ENCODE peak calls at places on chromosomes 16 and 17, in four cellular contexts. One of them, this sample, is unnamed.

GRCh38 chr16:69701866-69702265 is 24.5 kb downstream of the NQO1 start:
- DNase-seq in heart right ventricle: no peak
- DNase-seq in ovary: no peak
- DNase-seq in lower leg skin: no peak
- DNase-seq in this sample: no peak

GRCh38 chr16:3577302-3577752 is at the start of gene NLRC3:
- DNase-seq in heart right ventricle: no peak
- DNase-seq in ovary: no peak
- DNase-seq in lower leg skin: no peak
- DNase-seq in this sample: no peak

GRCh38 chr16:88773812-88774291 is 11.2 kb downstream of the PIEZO1 start:
- DNase-seq in heart right ventricle: peak; percentile 69
- DNase-seq in lower leg skin: no peak
- DNase-seq in ovary: peak; percentile 67
- DNase-seq in this sample: peak; percentile 96

GRCh38 chr16:30112197-30113030 is 923 bp downstream of the GDPD3 start:
- DNase-seq in lower leg skin: no peak
- DNase-seq in ovary: peak; percentile 54
- DNase-seq in heart right ventricle: peak; percentile 73
- DNase-seq in this sample: peak; percentile 68

GRCh38 chr16:59324462-59324861 is 590.3 kb upstream of the GOT2 start:
- DNase-seq in lower leg skin: no peak
- DNase-seq in ovary: no peak
- DNase-seq in heart right ventricle: no peak
- DNase-seq in this sample: no peak

GRCh38 chr17:20315321-20315720 is 152.0 kb downstream of the LGALS9B start:
- DNase-seq in heart right ventricle: no peak
- DNase-seq in ovary: no peak
- DNase-seq in lower leg skin: no peak
- DNase-seq in this sample: no peak

GRCh38 chr16:25553711-25554436 is 137.9 kb upstream of the HS3ST4 start:
- DNase-seq in ovary: no peak
- DNase-seq in heart right ventricle: no peak
- DNase-seq in lower leg skin: no peak
- DNase-seq in this sample: peak; percentile 3

GRCh38 chr17:54666559-54666958 is 234.1 kb upstream of the TOM1L1 start:
- DNase-seq in ovary: no peak
- DNase-seq in heart right ventricle: no peak
- DNase-seq in lower leg skin: no peak
- DNase-seq in this sample: no peak

GRCh38 chr17:66175892-66176291 is 16.0 kb downstream of the CEP112 start:
- DNase-seq in ovary: no peak
- DNase-seq in lower leg skin: no peak
- DNase-seq in heart right ventricle: no peak
- DNase-seq in this sample: no peak

GRCh38 chr17:58328195-58329034 is at the start of gene TSPOAP1:
- DNase-seq in lower leg skin: no peak
- DNase-seq in heart right ventricle: no peak
- DNase-seq in ovary: no peak
- DNase-seq in this sample: no peak

GRCh38 chr17:51164911-51165679 is 1.1 kb upstream of the NME2 start:
- DNase-seq in ovary: no peak
- DNase-seq in heart right ventricle: no peak
- DNase-seq in lower leg skin: no peak
- DNase-seq in this sample: no peak

GRCh38 chr17:80227156-80227555 is 6.9 kb downstream of the SLC26A11 start:
- DNase-seq in heart right ventricle: no peak
- DNase-seq in ovary: no peak
- DNase-seq in lower leg skin: no peak
- DNase-seq in this sample: no peak

GRCh38 chr16:424033-424622 is 1.3 kb upstream of the RAB11FIP3 start:
- DNase-seq in ovary: peak; percentile 86
- DNase-seq in lower leg skin: peak; percentile 89
- DNase-seq in heart right ventricle: no peak
- DNase-seq in this sample: peak; percentile 97

GRCh38 chr16:27080870-27081269 is 14.1 kb downstream of the C16orf82 start:
- DNase-seq in heart right ventricle: no peak
- DNase-seq in ovary: no peak
- DNase-seq in lower leg skin: no peak
- DNase-seq in this sample: no peak

GRCh38 chr17:18026408-18026776 is 12.6 kb downstream of the ATPAF2 start:
- DNase-seq in heart right ventricle: peak; percentile 41
- DNase-seq in lower leg skin: no peak
- DNase-seq in ovary: no peak
- DNase-seq in this sample: peak; percentile 90

GRCh38 chr16:49560018-49560830 is 186.6 kb downstream of the C16orf78 start:
- DNase-seq in lower leg skin: no peak
- DNase-seq in ovary: no peak
- DNase-seq in heart right ventricle: no peak
- DNase-seq in this sample: no peak

GRCh38 chr17:72404872-72405271 is 284.1 kb downstream of the SOX9 start:
- DNase-seq in heart right ventricle: no peak
- DNase-seq in ovary: no peak
- DNase-seq in lower leg skin: no peak
- DNase-seq in this sample: peak; percentile 82

GRCh38 chr16:89261691-89262563 is 44.4 kb downstream of the ZNF778 start:
- DNase-seq in heart right ventricle: no peak
- DNase-seq in lower leg skin: no peak
- DNase-seq in ovary: no peak
- DNase-seq in this sample: peak; percentile 42

GRCh38 chr16:49019081-49019633 is 262.5 kb downstream of the CBLN1 start:
- DNase-seq in ovary: no peak
- DNase-seq in lower leg skin: no peak
- DNase-seq in heart right ventricle: no peak
- DNase-seq in this sample: peak; percentile 9

GRCh38 chr17:50149099-50149424 is 1.4 kb downstream of the PPP1R9B start:
- DNase-seq in lower leg skin: no peak
- DNase-seq in heart right ventricle: no peak
- DNase-seq in ovary: no peak
- DNase-seq in this sample: no peak

GRCh38 chr17:61058066-61058465 is 341.6 kb upstream of the TBX2 start:
- DNase-seq in lower leg skin: no peak
- DNase-seq in heart right ventricle: no peak
- DNase-seq in ovary: no peak
- DNase-seq in this sample: no peak

GRCh38 chr17:55320594-55321506 is 56.1 kb downstream of the HLF start:
- DNase-seq in lower leg skin: peak; percentile 44
- DNase-seq in ovary: no peak
- DNase-seq in heart right ventricle: no peak
- DNase-seq in this sample: no peak

GRCh38 chr16:50372611-50373344 is 4.0 kb upstream of the BRD7 start:
- DNase-seq in lower leg skin: no peak
- DNase-seq in heart right ventricle: peak; percentile 64
- DNase-seq in ovary: no peak
- DNase-seq in this sample: peak; percentile 74

GRCh38 chr17:68759002-68759342 is 157.8 kb upstream of the FAM20A start:
- DNase-seq in lower leg skin: no peak
- DNase-seq in ovary: no peak
- DNase-seq in heart right ventricle: no peak
- DNase-seq in this sample: no peak

GRCh38 chr16:26765087-26765486 is 301.6 kb upstream of the C16orf82 start:
- DNase-seq in lower leg skin: no peak
- DNase-seq in ovary: no peak
- DNase-seq in heart right ventricle: no peak
- DNase-seq in this sample: no peak

GRCh38 chr17:75065562-75066151 is 18.6 kb downstream of the KCTD2 start:
- DNase-seq in lower leg skin: no peak
- DNase-seq in heart right ventricle: no peak
- DNase-seq in ovary: no peak
- DNase-seq in this sample: no peak

GRCh38 chr17:75064460-75064859 is 17.4 kb downstream of the KCTD2 start:
- DNase-seq in lower leg skin: no peak
- DNase-seq in heart right ventricle: no peak
- DNase-seq in ovary: no peak
- DNase-seq in this sample: no peak

GRCh38 chr17:75063626-75064025 is 16.6 kb downstream of the KCTD2 start:
- DNase-seq in heart right ventricle: no peak
- DNase-seq in ovary: no peak
- DNase-seq in lower leg skin: no peak
- DNase-seq in this sample: no peak

GRCh38 chr17:75064040-75064439 is 17.0 kb downstream of the KCTD2 start:
- DNase-seq in lower leg skin: no peak
- DNase-seq in ovary: no peak
- DNase-seq in heart right ventricle: no peak
- DNase-seq in this sample: no peak

DNA sequence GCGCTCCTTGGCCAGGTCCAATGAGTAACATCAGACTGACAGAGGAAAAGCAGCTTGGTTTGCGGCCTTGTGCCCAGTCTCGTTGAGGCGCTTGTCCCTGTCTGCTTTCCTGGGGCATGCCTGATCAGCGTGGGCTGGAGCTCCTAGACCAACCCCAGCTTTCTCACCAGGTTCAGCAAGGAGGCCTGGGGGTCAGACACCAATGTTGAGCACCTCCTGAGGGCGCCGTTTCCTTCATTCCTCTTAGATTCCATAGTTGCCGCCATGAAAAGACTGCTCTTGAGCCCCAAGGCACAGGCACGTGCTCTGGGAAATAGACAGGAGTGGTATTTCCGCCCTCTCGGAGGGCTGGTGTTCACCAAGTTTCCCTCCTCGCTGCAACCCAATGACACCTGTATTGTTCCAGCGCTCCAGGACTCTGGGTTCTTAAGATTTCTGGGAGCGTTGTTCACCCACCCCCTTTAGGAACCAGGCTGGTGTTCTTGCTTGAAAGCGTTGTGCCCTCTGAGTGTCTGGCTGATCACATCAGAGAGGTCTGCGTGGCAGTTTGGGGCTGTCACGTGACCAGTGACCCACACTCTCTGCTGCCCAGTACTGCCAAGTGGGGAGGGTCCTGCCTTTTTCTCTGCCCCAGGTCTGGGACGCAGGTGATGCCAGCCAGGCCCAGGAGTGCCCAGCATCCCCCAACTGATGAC is 18.0 kb downstream of the KCTD2 start:
- DNase-seq in ovary: no peak
- DNase-seq in lower leg skin: no peak
- DNase-seq in heart right ventricle: no peak
- DNase-seq in this sample: no peak
- TF ChIP-seq CTCF in ovary: no peak
- TF ChIP-seq CTCF in lower leg skin: no peak
- TF ChIP-seq CTCF in heart right ventricle: no peak
- TF ChIP-seq CTCF in this sample: no peak

GRCh38 chr17:838486-838885 is 56.3 kb downstream of the MRM3 start:
- DNase-seq in lower leg skin: no peak
- DNase-seq in ovary: no peak
- DNase-seq in heart right ventricle: no peak
- DNase-seq in this sample: peak; percentile 69

GRCh38 chr17:830950-831349 is 48.8 kb downstream of the MRM3 start:
- DNase-seq in ovary: no peak
- DNase-seq in lower leg skin: no peak
- DNase-seq in heart right ventricle: no peak
- DNase-seq in this sample: no peak

GRCh38 chr17:834136-834535 is 52.0 kb downstream of the MRM3 start:
- DNase-seq in lower leg skin: no peak
- DNase-seq in heart right ventricle: no peak
- DNase-seq in ovary: no peak
- DNase-seq in this sample: no peak

GRCh38 chr17:836154-836553 is 54.0 kb downstream of the MRM3 start:
- DNase-seq in lower leg skin: no peak
- DNase-seq in ovary: no peak
- DNase-seq in heart right ventricle: no peak
- DNase-seq in this sample: peak; percentile 88

DNA sequence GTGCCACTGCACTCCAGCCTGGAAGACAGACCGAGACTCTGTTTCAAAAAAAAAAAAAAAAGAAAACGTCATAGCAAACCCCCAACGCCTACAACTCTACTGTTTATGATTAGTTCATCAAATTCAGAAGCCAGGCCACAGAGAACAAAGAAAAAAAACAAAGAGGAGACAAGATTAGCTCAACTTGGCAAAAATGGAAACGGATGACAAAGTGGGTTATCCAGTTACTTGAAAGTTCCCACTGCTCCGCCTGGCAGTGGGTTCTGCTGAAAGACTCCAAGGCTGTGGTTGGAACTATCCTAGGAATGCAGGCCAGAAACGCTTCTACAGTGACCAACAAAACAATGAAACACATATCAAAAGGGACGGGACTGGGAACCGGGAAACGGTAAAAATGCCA is 53.1 kb downstream of the MRM3 start:
- DNase-seq in heart right ventricle: no peak
- DNase-seq in ovary: peak; percentile 34
- DNase-seq in lower leg skin: peak; percentile 43
- DNase-seq in this sample: peak; percentile 94
- H3K4me3 ChIP-seq in heart right ventricle: no peak overlapping the region
- H3K4me3 ChIP-seq in ovary: no peak overlapping the region
- H3K4me3 ChIP-seq in lower leg skin: no peak overlapping the region
- H3K4me3 ChIP-seq in this sample: no peak overlapping the region

GRCh38 chr17:2483084-2483483 is 28.6 kb downstream of the METTL16 start:
- DNase-seq in ovary: no peak
- DNase-seq in heart right ventricle: no peak
- DNase-seq in lower leg skin: no peak
- DNase-seq in this sample: no peak

GRCh38 chr17:2487306-2487705 is 24.4 kb downstream of the METTL16 start:
- DNase-seq in lower leg skin: no peak
- DNase-seq in ovary: no peak
- DNase-seq in heart right ventricle: no peak
- DNase-seq in this sample: no peak

GRCh38 chr17:2485543-2485942 is 26.1 kb downstream of the METTL16 start:
- DNase-seq in lower leg skin: no peak
- DNase-seq in heart right ventricle: no peak
- DNase-seq in ovary: no peak
- DNase-seq in this sample: peak; percentile 7

GRCh38 chr17:2485970-2486369 is 25.7 kb downstream of the METTL16 start:
- DNase-seq in lower leg skin: no peak
- DNase-seq in heart right ventricle: no peak
- DNase-seq in ovary: no peak
- DNase-seq in this sample: no peak

GRCh38 chr17:2484876-2485275 is 26.8 kb downstream of the METTL16 start:
- DNase-seq in lower leg skin: peak; percentile 34
- DNase-seq in ovary: no peak
- DNase-seq in heart right ventricle: no peak
- DNase-seq in this sample: no peak
- TF ChIP-seq CTCF in lower leg skin: no peak
- TF ChIP-seq CTCF in ovary: no peak
- TF ChIP-seq CTCF in heart right ventricle: no peak
- TF ChIP-seq CTCF in this sample: no peak

GRCh38 chr17:15341966-15342365 is 569 bp upstream of the TEKT3 start:
- DNase-seq in lower leg skin: no peak
- DNase-seq in ovary: no peak
- DNase-seq in heart right ventricle: no peak
- DNase-seq in this sample: no peak

GRCh38 chr17:15343749-15344148 is 2.4 kb upstream of the TEKT3 start:
- DNase-seq in lower leg skin: no peak
- DNase-seq in heart right ventricle: no peak
- DNase-seq in ovary: no peak
- DNase-seq in this sample: peak; percentile 39

GRCh38 chr17:15340966-15341365 is 431 bp downstream of the TEKT3 start:
- DNase-seq in heart right ventricle: no peak
- DNase-seq in ovary: no peak
- DNase-seq in lower leg skin: no peak
- DNase-seq in this sample: no peak

GRCh38 chr17:15342460-15342859 is 1.1 kb upstream of the TEKT3 start:
- DNase-seq in lower leg skin: no peak
- DNase-seq in heart right ventricle: no peak
- DNase-seq in ovary: no peak
- DNase-seq in this sample: no peak

GRCh38 chr17:15341385-15341849 is at the start of gene TEKT3:
- DNase-seq in lower leg skin: peak; percentile 78
- DNase-seq in heart right ventricle: peak; percentile 88
- DNase-seq in ovary: peak; percentile 79
- DNase-seq in this sample: peak; percentile 59
- H3K4me3 ChIP-seq in lower leg skin: peak within 1 kb of the TSS; percentile 19
- H3K4me3 ChIP-seq in heart right ventricle: peak within 1 kb of the TSS; percentile 58
- H3K4me3 ChIP-seq in ovary: peak within 1 kb of the TSS; percentile 50
- H3K4me3 ChIP-seq in this sample: peak within 1 kb of the TSS; percentile 45

GRCh38 chr16:20806168-20807050 is at the start of the genes ERI2 and REXO5:
- DNase-seq in ovary: peak; percentile 84
- DNase-seq in lower leg skin: peak; percentile 87
- DNase-seq in heart right ventricle: peak; percentile 90
- DNase-seq in this sample: peak; percentile 92
- TF ChIP-seq CTCF in ovary: peak; percentile 20
- TF ChIP-seq CTCF in lower leg skin: no peak
- TF ChIP-seq CTCF in heart right ventricle: no peak
- TF ChIP-seq CTCF in this sample: peak; percentile 59

This sample was measured in foreskin fibroblast.